ENCODE peak calls at places on chromosome 3, in nine cellular contexts. A is right cardiac atrium; M is Right ventricle myocardium inferior; Z is activated T-cell treated with anti-CD3 and anti-CD28 coated beads, Interleukin-2, amount 50 U/mL, for 72 hours; T is sciatic nerve; W is RWPE2; N is left cardiac atrium; S is activated CD8-positive, alpha-beta memory T cell treated with anti-CD3 and anti-CD28 coated beads, Interleukin-2, amount 10 ng/mL, durations not matched to agents 7 days and 5 days; V is HepG2. J is an unnamed sample.
A peak's percentile ranks its signal among the peaks of the same experiment; 100 is the strongest.

GRCh38 chr3:149449100-149449654 is 25.3 kb upstream of the TM4SF4 start:
- ATAC-seq in A (no peak), M (no peak), Z (no peak), T (no peak), W (no peak), N (no peak), S (no peak), V (no peak), J (no peak)

GRCh38 chr3:126858887-126859286 is 124.0 kb upstream of the PLXNA1 start:
- ATAC-seq in A (no peak), M (no peak), Z (no peak), T (no peak), W (peak; percentile 100), N (peak; percentile 37), S (no peak), V (no peak), J (no peak)

GRCh38 chr3:98692787-98693473 is 70.2 kb upstream of the ST3GAL6 start:
- ATAC-seq in A (peak; percentile 64), M (peak; percentile 85), Z (no peak), T (no peak), W (no peak), N (peak; percentile 90), S (no peak), V (peak; percentile 90), J (no peak)

GRCh38 chr3:139893963-139894637 is 40.9 kb upstream of the CLSTN2 start:
- ATAC-seq in A (peak; percentile 93), M (peak; percentile 91), Z (no peak), T (peak; percentile 90), W (no peak), N (peak; percentile 83), S (no peak), V (no peak), J (peak; percentile 70)

GRCh38 chr3:131835906-131836305 is 198.9 kb downstream of the CPNE4 start:
- ATAC-seq in A (no peak), M (no peak), Z (no peak), T (no peak), W (no peak), N (no peak), S (no peak), V (no peak), J (no peak)

GRCh38 chr3:78736863-78737262 is 1030.9 kb downstream of the ROBO1 start:
- ATAC-seq in A (no peak), M (peak; percentile 49), Z (no peak), T (no peak), W (peak; percentile 93), N (no peak), S (no peak), V (no peak), J (no peak)

GRCh38 chr3:52321481-52321880 is 5.4 kb downstream of the DNAH1 start:
- ATAC-seq in A (no peak), M (no peak), Z (no peak), T (no peak), W (no peak), N (no peak), S (no peak), V (no peak), J (no peak)

GRCh38 chr3:90010341-90010740 is 902.9 kb downstream of the EPHA3 start:
- ATAC-seq in A (no peak), M (no peak), Z (no peak), T (no peak), W (peak; percentile 97), N (no peak), S (no peak), V (no peak), J (no peak)

GRCh38 chr3:150635526-150635925 is 32.4 kb downstream of the SELENOT start:
- ATAC-seq in A (no peak), M (no peak), Z (peak; percentile 77), T (peak; percentile 67), W (no peak), N (no peak), S (peak; percentile 94), V (peak; percentile 46), J (no peak)

GRCh38 chr3:180390313-180390712 is 211.7 kb upstream of the TTC14 start:
- ATAC-seq in A (no peak), M (no peak), Z (no peak), T (no peak), W (no peak), N (no peak), S (no peak), V (no peak), J (no peak)

GRCh38 chr3:9786825-9787654 is 5.2 kb downstream of the TADA3 start:
- ATAC-seq in A (no peak), M (no peak), Z (peak; percentile 0), T (no peak), W (no peak), N (no peak), S (no peak), V (no peak), J (no peak)

GRCh38 chr3:5645311-5646029 is 458.0 kb downstream of the EDEM1 start:
- ATAC-seq in A (no peak), M (no peak), Z (no peak), T (no peak), W (no peak), N (no peak), S (no peak), V (no peak), J (no peak)

GRCh38 chr3:81302045-81302444 is 459.4 kb downstream of the GBE1 start:
- ATAC-seq in A (peak; percentile 54), M (peak; percentile 59), Z (no peak), T (peak; percentile 61), W (peak; percentile 50), N (peak; percentile 65), S (no peak), V (peak; percentile 59), J (no peak)

GRCh38 chr3:50123394-50124361 is 31.4 kb upstream of the SEMA3F start:
- ATAC-seq in A (no peak), M (no peak), Z (no peak), T (no peak), W (peak; percentile 4), N (no peak), S (no peak), V (peak; percentile 4), J (no peak)

GRCh38 chr3:176789281-176789705 is 408.0 kb downstream of the TBL1XR1 start:
- ATAC-seq in A (no peak), M (no peak), Z (no peak), T (no peak), W (peak; percentile 68), N (no peak), S (no peak), V (no peak), J (no peak)

GRCh38 chr3:127694467-127695215 is 21.9 kb downstream of the ABTB1 start:
- ATAC-seq in A (no peak), M (no peak), Z (peak; percentile 62), T (no peak), W (peak; percentile 32), N (no peak), S (peak; percentile 62), V (peak; percentile 49), J (no peak)

GRCh38 chr3:196596355-196596754 is 27.9 kb downstream of the FBXO45 start:
- ATAC-seq in A (no peak), M (no peak), Z (no peak), T (no peak), W (no peak), N (no peak), S (peak; percentile 39), V (peak; percentile 63), J (no peak)

GRCh38 chr3:124986153-124987143 is 51.9 kb upstream of the MUC13 start:
- ATAC-seq in A (peak; percentile 50), M (no peak), Z (no peak), T (peak; percentile 44), W (peak; percentile 95), N (peak; percentile 83), S (no peak), V (peak; percentile 68), J (peak; percentile 47)

GRCh38 chr3:182862159-182862860 is 69.0 kb downstream of the ATP11B start:
- ATAC-seq in A (no peak), M (no peak), Z (peak; percentile 32), T (no peak), W (no peak), N (no peak), S (peak; percentile 71), V (no peak), J (no peak)

GRCh38 chr3:33664195-33664594 is 53.9 kb downstream of the CLASP2 start:
- ATAC-seq in A (no peak), M (no peak), Z (peak; percentile 38), T (no peak), W (peak; percentile 97), N (peak; percentile 34), S (no peak), V (no peak), J (peak; percentile 51)

GRCh38 chr3:141243295-141243707 is 11.7 kb downstream of the PXYLP1 start:
- ATAC-seq in A (peak; percentile 13), M (no peak), Z (peak; percentile 99), T (no peak), W (no peak), N (peak; percentile 65), S (peak; percentile 99), V (no peak), J (no peak)

GRCh38 chr3:143831998-143832397 is 16.3 kb downstream of the SLC9A9 start:
- ATAC-seq in A (no peak), M (no peak), Z (peak; percentile 29), T (no peak), W (no peak), N (no peak), S (peak; percentile 67), V (no peak), J (no peak)

GRCh38 chr3:48001991-48002390 is 14.2 kb downstream of the MAP4 start:
- ATAC-seq in A (no peak), M (no peak), Z (no peak), T (no peak), W (no peak), N (no peak), S (no peak), V (no peak), J (no peak)

GRCh38 chr3:50587373-50587772 is 18.1 kb downstream of the HEMK1 start:
- ATAC-seq in A (peak; percentile 12), M (peak; percentile 15), Z (no peak), T (no peak), W (peak; percentile 24), N (peak; percentile 53), S (no peak), V (no peak), J (no peak)

GRCh38 chr3:69553888-69554287 is 168.0 kb upstream of the FRMD4B start:
- ATAC-seq in A (no peak), M (peak; percentile 40), Z (no peak), T (no peak), W (no peak), N (peak; percentile 49), S (no peak), V (no peak), J (no peak)

GRCh38 chr3:94146455-94146854 is 83.6 kb downstream of the NSUN3 start:
- ATAC-seq in A (no peak), M (no peak), Z (no peak), T (no peak), W (peak; percentile 12), N (no peak), S (no peak), V (no peak), J (no peak)

GRCh38 chr3:71268462-71268999 is 315.0 kb downstream of the FOXP1 start:
- ATAC-seq in A (no peak), M (no peak), Z (no peak), T (no peak), W (no peak), N (no peak), S (no peak), V (no peak), J (no peak)

GRCh38 chr3:116201032-116201690 is 244.1 kb downstream of the LSAMP start:
- ATAC-seq in A (no peak), M (no peak), Z (no peak), T (no peak), W (no peak), N (no peak), S (no peak), V (no peak), J (no peak)

GRCh38 chr3:197471221-197472010 is 84.4 kb downstream of the BDH1 start:
- ATAC-seq in A (no peak), M (no peak), Z (no peak), T (peak; percentile 69), W (peak; percentile 18), N (no peak), S (no peak), V (peak; percentile 14), J (no peak)

GRCh38 chr3:188507244-188507720 is 353.3 kb downstream of the LPP start:
- ATAC-seq in A (peak; percentile 75), M (peak; percentile 81), Z (no peak), T (peak; percentile 81), W (peak; percentile 49), N (peak; percentile 78), S (no peak), V (no peak), J (peak; percentile 39)

GRCh38 chr3:37591130-37591865 is 270.4 kb upstream of the CTDSPL start:
- ATAC-seq in A (peak; percentile 66), M (peak; percentile 56), Z (no peak), T (peak; percentile 58), W (no peak), N (peak; percentile 31), S (no peak), V (no peak), J (peak; percentile 57)